ENCODE peak calls at places on chromosomes 16 and 17, in four cellular contexts. D, N, I and E are unnamed samples.

GRCh38 chr17:49193513-49194296 is 16.7 kb downstream of the GNGT2 start:
- DNase-seq in D (no peak), N (peak), I (peak), E (peak)

GRCh38 chr17:79019631-79020584 is 4.1 kb upstream of the C1QTNF1 start:
- DNase-seq in D (no peak), N (peak), I (peak), E (peak)

GRCh38 chr16:17397499-17397891 is 73.3 kb downstream of the XYLT1 start:
- DNase-seq in D (no peak), N (no peak), I (no peak), E (peak)

GRCh38 chr17:56754523-56755208 is 79.1 kb downstream of the C17orf67 start:
- DNase-seq in D (no peak), N (no peak), I (no peak), E (peak)

GRCh38 chr16:27817038-27817437 is 246.5 kb downstream of the GSG1L start:
- DNase-seq in D (no peak), N (no peak), I (no peak), E (no peak)

GRCh38 chr16:14007460-14007859 is 63.7 kb upstream of the MRTFB start:
- DNase-seq in D (no peak), N (no peak), I (no peak), E (peak)

GRCh38 chr16:7325835-7326234 is 6.8 kb upstream of the RBFOX1 start:
- DNase-seq in D (no peak), N (no peak), I (no peak), E (no peak)

GRCh38 chr17:50090971-50091950 is 3.9 kb upstream of the PDK2 start:
- DNase-seq in D (no peak), N (no peak), I (no peak), E (no peak)

GRCh38 chr16:87076950-87077749 is 240.0 kb downstream of the C16orf95 start:
- DNase-seq in D (peak), N (no peak), I (peak), E (peak)

GRCh38 chr17:82583720-82584234 is 64.2 kb downstream of the FOXK2 start:
- DNase-seq in D (no peak), N (no peak), I (no peak), E (no peak)

GRCh38 chr17:4530799-4531730 is 24.1 kb downstream of the MYBBP1A start:
- DNase-seq in D (no peak), N (peak), I (no peak), E (no peak)

GRCh38 chr16:67407788-67408452 is 8.4 kb downstream of the ZDHHC1 start:
- DNase-seq in D (no peak), N (no peak), I (no peak), E (no peak)

GRCh38 chr17:33786478-33786877 is 468.6 kb upstream of the CCL2 start:
- DNase-seq in D (no peak), N (no peak), I (no peak), E (no peak)

GRCh38 chr16:66508261-66508913 is 41.5 kb downstream of the TK2 start:
- DNase-seq in D (no peak), N (no peak), I (no peak), E (peak)

GRCh38 chr17:78935419-78936323 is 10.5 kb upstream of the TIMP2 start:
- DNase-seq in D (no peak), N (peak), I (no peak), E (peak)

GRCh38 chr16:54976651-54977200 is 46.1 kb downstream of the IRX5 start:
- DNase-seq in D (no peak), N (no peak), I (no peak), E (no peak)

GRCh38 chr16:180101-180920 is at the start of gene HBQ1:
- DNase-seq in D (no peak), N (no peak), I (no peak), E (peak)

GRCh38 chr16:66905633-66906539 is 12.8 kb downstream of the CDH16 start:
- DNase-seq in D (no peak), N (no peak), I (peak), E (peak)

GRCh38 chr17:37194208-37194607 is 181.6 kb upstream of the C17orf78 start:
- DNase-seq in D (no peak), N (no peak), I (no peak), E (no peak)